ENCODE peak calls at places on chromosomes 1 and 21, in eight cellular contexts. One of them, this sample, is unnamed.

GRCh38 chr1:119409731-119410130 is 5.2 kb upstream of the HSD3B2 start:
- DNase-seq in effector CD8-positive, alpha-beta T cell: no peak
- DNase-seq in activated T-cell treated with anti-CD3 and anti-CD28 coated beads for 1 hour: no peak
- DNase-seq in activated B cell treated with CpG ODN at 0.5 μM for 24 hours: no peak
- DNase-seq in hippocampal formation: no peak
- DNase-seq in HS-5: peak
- DNase-seq in pulmonary artery endothelial cell: no peak
- DNase-seq in ACHN: no peak
- DNase-seq in this sample: no peak

GRCh38 chr1:17193222-17194132 is 11.5 kb upstream of the PADI1 start:
- DNase-seq in effector CD8-positive, alpha-beta T cell: no peak
- DNase-seq in activated T-cell treated with anti-CD3 and anti-CD28 coated beads for 1 hour: no peak
- DNase-seq in activated B cell treated with CpG ODN at 0.5 μM for 24 hours: no peak
- DNase-seq in hippocampal formation: no peak
- DNase-seq in HS-5: no peak
- DNase-seq in pulmonary artery endothelial cell: no peak
- DNase-seq in ACHN: no peak
- DNase-seq in this sample: no peak

GRCh38 chr1:224430511-224431113 is 4.0 kb downstream of the WDR26 start:
- DNase-seq in effector CD8-positive, alpha-beta T cell: no peak
- DNase-seq in activated T-cell treated with anti-CD3 and anti-CD28 coated beads for 1 hour: peak
- DNase-seq in activated B cell treated with CpG ODN at 0.5 μM for 24 hours: no peak
- DNase-seq in hippocampal formation: peak
- DNase-seq in HS-5: peak
- DNase-seq in pulmonary artery endothelial cell: peak
- DNase-seq in ACHN: peak
- DNase-seq in this sample: no peak

GRCh38 chr1:47501069-47501468 is 63.2 kb downstream of the FOXD2 start:
- DNase-seq in effector CD8-positive, alpha-beta T cell: no peak
- DNase-seq in activated T-cell treated with anti-CD3 and anti-CD28 coated beads for 1 hour: no peak
- DNase-seq in activated B cell treated with CpG ODN at 0.5 μM for 24 hours: no peak
- DNase-seq in hippocampal formation: no peak
- DNase-seq in HS-5: no peak
- DNase-seq in pulmonary artery endothelial cell: no peak
- DNase-seq in ACHN: no peak
- DNase-seq in this sample: no peak

GRCh38 chr1:225990705-225991464 is 8.3 kb downstream of the SDE2 start:
- DNase-seq in effector CD8-positive, alpha-beta T cell: no peak
- DNase-seq in activated T-cell treated with anti-CD3 and anti-CD28 coated beads for 1 hour: no peak
- DNase-seq in activated B cell treated with CpG ODN at 0.5 μM for 24 hours: no peak
- DNase-seq in hippocampal formation: no peak
- DNase-seq in HS-5: no peak
- DNase-seq in pulmonary artery endothelial cell: no peak
- DNase-seq in ACHN: no peak
- DNase-seq in this sample: no peak

GRCh38 chr21:31343680-31344480 is at the start of gene TIAM1:
- DNase-seq in effector CD8-positive, alpha-beta T cell: no peak
- DNase-seq in activated T-cell treated with anti-CD3 and anti-CD28 coated beads for 1 hour: no peak
- DNase-seq in activated B cell treated with CpG ODN at 0.5 μM for 24 hours: no peak
- DNase-seq in hippocampal formation: peak
- DNase-seq in HS-5: peak
- DNase-seq in pulmonary artery endothelial cell: no peak
- DNase-seq in ACHN: peak
- DNase-seq in this sample: no peak

GRCh38 chr1:61392417-61393242 is 310.3 kb downstream of the NFIA start:
- DNase-seq in effector CD8-positive, alpha-beta T cell: no peak
- DNase-seq in activated T-cell treated with anti-CD3 and anti-CD28 coated beads for 1 hour: no peak
- DNase-seq in activated B cell treated with CpG ODN at 0.5 μM for 24 hours: no peak
- DNase-seq in hippocampal formation: no peak
- DNase-seq in HS-5: no peak
- DNase-seq in pulmonary artery endothelial cell: no peak
- DNase-seq in ACHN: no peak
- DNase-seq in this sample: no peak

GRCh38 chr21:44845418-44846200 is 27.7 kb upstream of the SUMO3 start:
- DNase-seq in effector CD8-positive, alpha-beta T cell: peak
- DNase-seq in activated T-cell treated with anti-CD3 and anti-CD28 coated beads for 1 hour: peak
- DNase-seq in activated B cell treated with CpG ODN at 0.5 μM for 24 hours: peak
- DNase-seq in hippocampal formation: no peak
- DNase-seq in HS-5: no peak
- DNase-seq in pulmonary artery endothelial cell: no peak
- DNase-seq in ACHN: peak
- DNase-seq in this sample: no peak

GRCh38 chr1:203878422-203878821 is 17.0 kb downstream of the SNRPE start:
- DNase-seq in effector CD8-positive, alpha-beta T cell: no peak
- DNase-seq in activated T-cell treated with anti-CD3 and anti-CD28 coated beads for 1 hour: no peak
- DNase-seq in activated B cell treated with CpG ODN at 0.5 μM for 24 hours: no peak
- DNase-seq in hippocampal formation: no peak
- DNase-seq in HS-5: no peak
- DNase-seq in pulmonary artery endothelial cell: no peak
- DNase-seq in ACHN: no peak
- DNase-seq in this sample: no peak

GRCh38 chr1:9135145-9135836 is 6.4 kb upstream of the GPR157 start:
- DNase-seq in effector CD8-positive, alpha-beta T cell: no peak
- DNase-seq in activated T-cell treated with anti-CD3 and anti-CD28 coated beads for 1 hour: no peak
- DNase-seq in activated B cell treated with CpG ODN at 0.5 μM for 24 hours: no peak
- DNase-seq in hippocampal formation: no peak
- DNase-seq in HS-5: no peak
- DNase-seq in pulmonary artery endothelial cell: no peak
- DNase-seq in ACHN: no peak
- DNase-seq in this sample: no peak

GRCh38 chr1:178134061-178134460 is 40.2 kb downstream of the RASAL2 start:
- DNase-seq in effector CD8-positive, alpha-beta T cell: no peak
- DNase-seq in activated T-cell treated with anti-CD3 and anti-CD28 coated beads for 1 hour: no peak
- DNase-seq in activated B cell treated with CpG ODN at 0.5 μM for 24 hours: no peak
- DNase-seq in hippocampal formation: no peak
- DNase-seq in HS-5: peak
- DNase-seq in pulmonary artery endothelial cell: peak
- DNase-seq in ACHN: peak
- DNase-seq in this sample: no peak

GRCh38 chr1:192998536-192998935 is 60.6 kb downstream of the UCHL5 start:
- DNase-seq in effector CD8-positive, alpha-beta T cell: no peak
- DNase-seq in activated T-cell treated with anti-CD3 and anti-CD28 coated beads for 1 hour: no peak
- DNase-seq in activated B cell treated with CpG ODN at 0.5 μM for 24 hours: no peak
- DNase-seq in hippocampal formation: no peak
- DNase-seq in HS-5: no peak
- DNase-seq in pulmonary artery endothelial cell: no peak
- DNase-seq in ACHN: no peak
- DNase-seq in this sample: no peak

GRCh38 chr1:156945881-156946661 is 25.6 kb downstream of the LRRC71 start:
- DNase-seq in effector CD8-positive, alpha-beta T cell: no peak
- DNase-seq in activated T-cell treated with anti-CD3 and anti-CD28 coated beads for 1 hour: no peak
- DNase-seq in activated B cell treated with CpG ODN at 0.5 μM for 24 hours: no peak
- DNase-seq in hippocampal formation: no peak
- DNase-seq in HS-5: no peak
- DNase-seq in pulmonary artery endothelial cell: no peak
- DNase-seq in ACHN: no peak
- DNase-seq in this sample: no peak

GRCh38 chr1:50644447-50645105 is 221.3 kb upstream of the DMRTA2 start:
- DNase-seq in effector CD8-positive, alpha-beta T cell: no peak
- DNase-seq in activated T-cell treated with anti-CD3 and anti-CD28 coated beads for 1 hour: no peak
- DNase-seq in activated B cell treated with CpG ODN at 0.5 μM for 24 hours: no peak
- DNase-seq in hippocampal formation: no peak
- DNase-seq in HS-5: no peak
- DNase-seq in pulmonary artery endothelial cell: no peak
- DNase-seq in ACHN: no peak
- DNase-seq in this sample: no peak

GRCh38 chr1:201756411-201756810 is 72.5 kb upstream of the IPO9 start:
- DNase-seq in effector CD8-positive, alpha-beta T cell: no peak
- DNase-seq in activated T-cell treated with anti-CD3 and anti-CD28 coated beads for 1 hour: no peak
- DNase-seq in activated B cell treated with CpG ODN at 0.5 μM for 24 hours: no peak
- DNase-seq in hippocampal formation: no peak
- DNase-seq in HS-5: peak
- DNase-seq in pulmonary artery endothelial cell: no peak
- DNase-seq in ACHN: peak
- DNase-seq in this sample: no peak

GRCh38 chr1:1399870-1400575 is 888 bp upstream of the CCNL2 start:
- DNase-seq in effector CD8-positive, alpha-beta T cell: no peak
- DNase-seq in activated T-cell treated with anti-CD3 and anti-CD28 coated beads for 1 hour: no peak
- DNase-seq in activated B cell treated with CpG ODN at 0.5 μM for 24 hours: no peak
- DNase-seq in hippocampal formation: no peak
- DNase-seq in HS-5: no peak
- DNase-seq in pulmonary artery endothelial cell: no peak
- DNase-seq in ACHN: no peak
- DNase-seq in this sample: no peak

GRCh38 chr21:43767980-43768867 is 7.9 kb downstream of the CSTB start:
- DNase-seq in effector CD8-positive, alpha-beta T cell: no peak
- DNase-seq in activated T-cell treated with anti-CD3 and anti-CD28 coated beads for 1 hour: no peak
- DNase-seq in activated B cell treated with CpG ODN at 0.5 μM for 24 hours: no peak
- DNase-seq in hippocampal formation: no peak
- DNase-seq in HS-5: peak
- DNase-seq in pulmonary artery endothelial cell: no peak
- DNase-seq in ACHN: peak
- DNase-seq in this sample: no peak

GRCh38 chr1:206736878-206737728 is 33.5 kb upstream of the IL19 start:
- DNase-seq in effector CD8-positive, alpha-beta T cell: no peak
- DNase-seq in activated T-cell treated with anti-CD3 and anti-CD28 coated beads for 1 hour: peak
- DNase-seq in activated B cell treated with CpG ODN at 0.5 μM for 24 hours: no peak
- DNase-seq in hippocampal formation: no peak
- DNase-seq in HS-5: no peak
- DNase-seq in pulmonary artery endothelial cell: no peak
- DNase-seq in ACHN: no peak
- DNase-seq in this sample: no peak

GRCh38 chr1:156194300-156194652 is 372 bp downstream of the SLC25A44 start:
- DNase-seq in effector CD8-positive, alpha-beta T cell: no peak
- DNase-seq in activated T-cell treated with anti-CD3 and anti-CD28 coated beads for 1 hour: no peak
- DNase-seq in activated B cell treated with CpG ODN at 0.5 μM for 24 hours: no peak
- DNase-seq in hippocampal formation: no peak
- DNase-seq in HS-5: no peak
- DNase-seq in pulmonary artery endothelial cell: no peak
- DNase-seq in ACHN: no peak
- DNase-seq in this sample: no peak

GRCh38 chr1:12134716-12135115 is 32.1 kb upstream of the TNFRSF1B start:
- DNase-seq in effector CD8-positive, alpha-beta T cell: no peak
- DNase-seq in activated T-cell treated with anti-CD3 and anti-CD28 coated beads for 1 hour: no peak
- DNase-seq in activated B cell treated with CpG ODN at 0.5 μM for 24 hours: no peak
- DNase-seq in hippocampal formation: no peak
- DNase-seq in HS-5: no peak
- DNase-seq in pulmonary artery endothelial cell: no peak
- DNase-seq in ACHN: no peak
- DNase-seq in this sample: no peak

GRCh38 chr21:46622226-46622625 is 13.2 kb upstream of the PRMT2 start:
- DNase-seq in effector CD8-positive, alpha-beta T cell: no peak
- DNase-seq in activated T-cell treated with anti-CD3 and anti-CD28 coated beads for 1 hour: no peak
- DNase-seq in activated B cell treated with CpG ODN at 0.5 μM for 24 hours: no peak
- DNase-seq in hippocampal formation: peak
- DNase-seq in HS-5: no peak
- DNase-seq in pulmonary artery endothelial cell: no peak
- DNase-seq in ACHN: no peak
- DNase-seq in this sample: no peak

GRCh38 chr1:33560680-33561079 is 88.2 kb downstream of the ZSCAN20 start:
- DNase-seq in effector CD8-positive, alpha-beta T cell: no peak
- DNase-seq in activated T-cell treated with anti-CD3 and anti-CD28 coated beads for 1 hour: no peak
- DNase-seq in activated B cell treated with CpG ODN at 0.5 μM for 24 hours: no peak
- DNase-seq in hippocampal formation: no peak
- DNase-seq in HS-5: no peak
- DNase-seq in pulmonary artery endothelial cell: no peak
- DNase-seq in ACHN: no peak
- DNase-seq in this sample: no peak

GRCh38 chr1:43979528-43980254 is 681 bp downstream of the B4GALT2 start:
- DNase-seq in effector CD8-positive, alpha-beta T cell: no peak
- DNase-seq in activated T-cell treated with anti-CD3 and anti-CD28 coated beads for 1 hour: no peak
- DNase-seq in activated B cell treated with CpG ODN at 0.5 μM for 24 hours: no peak
- DNase-seq in hippocampal formation: no peak
- DNase-seq in HS-5: no peak
- DNase-seq in pulmonary artery endothelial cell: no peak
- DNase-seq in ACHN: peak
- DNase-seq in this sample: no peak